ENCODE peak calls at places on chromosomes 13 and 19, in seven cellular contexts. One of them, this sample, is unnamed.

GRCh38 chr13:35964764-35965163 is 166.4 kb downstream of the DCLK1 start:
- DNase-seq in activated T-cell treated with anti-CD3 and anti-CD28 coated beads for 24 hours: no peak
- DNase-seq in NCI-H1436: no peak
- DNase-seq in GM06990: no peak
- DNase-seq in NCI-H2107: no peak
- DNase-seq in frontal cortex: no peak
- DNase-seq in head of caudate nucleus: no peak
- DNase-seq in this sample: no peak

GRCh38 chr13:114286808-114287207 is 5.4 kb downstream of the UPF3A start:
- DNase-seq in NCI-H2107: no peak
- DNase-seq in activated T-cell treated with anti-CD3 and anti-CD28 coated beads for 24 hours: no peak
- DNase-seq in GM06990: no peak
- DNase-seq in NCI-H1436: no peak
- DNase-seq in frontal cortex: no peak
- DNase-seq in head of caudate nucleus: no peak
- DNase-seq in this sample: no peak

GRCh38 chr19:5497297-5497696 is 42.1 kb downstream of the ZNRF4 start:
- DNase-seq in NCI-H2107: no peak
- DNase-seq in NCI-H1436: no peak
- DNase-seq in frontal cortex: no peak
- DNase-seq in GM06990: no peak
- DNase-seq in activated T-cell treated with anti-CD3 and anti-CD28 coated beads for 24 hours: no peak
- DNase-seq in head of caudate nucleus: no peak
- DNase-seq in this sample: no peak

GRCh38 chr19:53704011-53704410 is 72.2 kb downstream of the DPRX start:
- DNase-seq in NCI-H1436: no peak
- DNase-seq in GM06990: no peak
- DNase-seq in head of caudate nucleus: peak
- DNase-seq in NCI-H2107: no peak
- DNase-seq in frontal cortex: no peak
- DNase-seq in activated T-cell treated with anti-CD3 and anti-CD28 coated beads for 24 hours: no peak
- DNase-seq in this sample: no peak

GRCh38 chr13:50690020-50690419 is 153.5 kb downstream of the DLEU7 start:
- DNase-seq in frontal cortex: no peak
- DNase-seq in head of caudate nucleus: no peak
- DNase-seq in NCI-H1436: no peak
- DNase-seq in GM06990: no peak
- DNase-seq in activated T-cell treated with anti-CD3 and anti-CD28 coated beads for 24 hours: no peak
- DNase-seq in NCI-H2107: no peak
- DNase-seq in this sample: no peak

GRCh38 chr19:14363203-14364097 is 17.8 kb upstream of the ADGRE5 start:
- DNase-seq in activated T-cell treated with anti-CD3 and anti-CD28 coated beads for 24 hours: no peak
- DNase-seq in GM06990: peak
- DNase-seq in NCI-H1436: peak
- DNase-seq in head of caudate nucleus: peak
- DNase-seq in NCI-H2107: no peak
- DNase-seq in frontal cortex: no peak
- DNase-seq in this sample: peak

GRCh38 chr13:83824561-83824960 is 57.7 kb downstream of the SLITRK1 start:
- DNase-seq in activated T-cell treated with anti-CD3 and anti-CD28 coated beads for 24 hours: no peak
- DNase-seq in frontal cortex: no peak
- DNase-seq in NCI-H2107: no peak
- DNase-seq in GM06990: no peak
- DNase-seq in head of caudate nucleus: no peak
- DNase-seq in NCI-H1436: no peak
- DNase-seq in this sample: no peak

GRCh38 chr19:28665748-28666147 is 547.2 kb downstream of the UQCRFS1 start:
- DNase-seq in frontal cortex: no peak
- DNase-seq in activated T-cell treated with anti-CD3 and anti-CD28 coated beads for 24 hours: no peak
- DNase-seq in head of caudate nucleus: no peak
- DNase-seq in GM06990: no peak
- DNase-seq in NCI-H1436: no peak
- DNase-seq in NCI-H2107: no peak
- DNase-seq in this sample: no peak

GRCh38 chr13:99528547-99528946 is 27.3 kb downstream of the TM9SF2 start:
- DNase-seq in NCI-H2107: no peak
- DNase-seq in NCI-H1436: peak
- DNase-seq in activated T-cell treated with anti-CD3 and anti-CD28 coated beads for 24 hours: no peak
- DNase-seq in GM06990: no peak
- DNase-seq in head of caudate nucleus: peak
- DNase-seq in frontal cortex: no peak
- DNase-seq in this sample: peak

GRCh38 chr19:55503447-55504251 is 15.4 kb downstream of the SSC5D start:
- DNase-seq in NCI-H1436: peak
- DNase-seq in frontal cortex: peak
- DNase-seq in head of caudate nucleus: peak
- DNase-seq in NCI-H2107: peak
- DNase-seq in activated T-cell treated with anti-CD3 and anti-CD28 coated beads for 24 hours: peak
- DNase-seq in GM06990: peak
- DNase-seq in this sample: peak